ENCODE peak calls at places on chromosomes 12 and 14, in eight cellular contexts. B is H9, G is small intestine, T is cardiac muscle cell, L is IMR-90, N is pancreas, A is endothelial cell of umbilical vein, W is thoracic aorta. X is an unnamed sample. For H3K27me3, H3K4me1 and H3K9me3, the result is how much of the 10 kb centered on the place peaks cover.

GRCh38 chr14:24337824-24338175 is 2.0 kb downstream of the RIPK3 start:
- DNase-seq in B (no peak), G (no peak), T (no peak), L (no peak), N (no peak), A (no peak), W (no peak), X (no peak)

GRCh38 chr12:77070382-77071294 is 5.3 kb upstream of the E2F7 start:
- DNase-seq in B (no peak), G (no peak), T (no peak), L (no peak), N (no peak), A (no peak), W (no peak), X (no peak)

GRCh38 chr14:102699416-102700110 is 77.7 kb upstream of the TRAF3 start:
- DNase-seq in B (no peak), G (no peak), T (no peak), L (peak), N (no peak), A (peak), W (no peak), X (no peak)

GRCh38 chr12:73947627-73948026 is 590.0 kb upstream of the ATXN7L3B start:
- DNase-seq in B (no peak), G (no peak), T (no peak), L (no peak), N (no peak), A (no peak), W (no peak), X (no peak)

GRCh38 chr14:80792756-80793155 is 148.8 kb downstream of the CEP128 start:
- DNase-seq in B (no peak), G (no peak), T (no peak), L (no peak), N (no peak), A (no peak), W (no peak), X (no peak)

GRCh38 chr14:99691111-99691885 is 7.2 kb downstream of the CYP46A1 start:
- DNase-seq in B (no peak), G (no peak), T (no peak), L (no peak), N (no peak), A (no peak), W (no peak), X (no peak)

GRCh38 chr12:52655251-52655650 is 3.2 kb upstream of the KRT2 start:
- DNase-seq in B (no peak), G (no peak), T (no peak), L (no peak), N (no peak), A (no peak), W (no peak), X (no peak)

GRCh38 chr12:56933826-56934625 is at the start of gene SDR9C7:
- DNase-seq in B (peak), G (no peak), T (no peak), L (no peak), N (no peak), A (no peak), W (no peak), X (no peak)

GRCh38 chr12:89389755-89390661 is 37.7 kb upstream of the DUSP6 start:
- DNase-seq in B (no peak), G (peak), T (peak), L (peak), N (no peak), A (peak), W (no peak), X (no peak)

GRCh38 chr12:31234955-31235867 is 90.7 kb downstream of the SINHCAF start:
- DNase-seq in B (peak), G (peak), T (peak), L (peak), N (peak), A (peak), W (no peak), X (no peak)

GRCh38 chr12:43345023-43345422 is 207.0 kb downstream of the ADAMTS20 start:
- DNase-seq in B (no peak), G (no peak), T (no peak), L (no peak), N (no peak), A (no peak), W (no peak), X (no peak)

GRCh38 chr14:58907803-58908202 is 270.0 kb downstream of the DACT1 start:
- DNase-seq in B (no peak), G (no peak), T (no peak), L (peak), N (no peak), A (no peak), W (no peak), X (no peak)

GRCh38 chr12:51132693-51133092 is 40.2 kb downstream of the TFCP2 start:
- DNase-seq in B (no peak), G (no peak), T (peak), L (peak), N (no peak), A (no peak), W (no peak), X (no peak)

GRCh38 chr12:23893611-23894010 is 55.9 kb downstream of the SOX5 start:
- DNase-seq in B (no peak), G (no peak), T (peak), L (no peak), N (no peak), A (no peak), W (no peak), X (no peak)

GRCh38 chr14:38116895-38117294 is 90.8 kb upstream of the SSTR1 start:
- DNase-seq in B (no peak), G (no peak), T (no peak), L (no peak), N (no peak), A (no peak), W (no peak), X (no peak)

GRCh38 chr12:3363608-3364007 is 127.4 kb upstream of the PRMT8 start:
- DNase-seq in B (peak), G (no peak), T (no peak), L (no peak), N (no peak), A (no peak), W (no peak), X (no peak)

GRCh38 chr12:97716356-97716755 is 253.8 kb downstream of the RMST start:
- DNase-seq in B (peak), G (no peak), T (peak), L (no peak), N (no peak), A (no peak), W (no peak), X (no peak)

GRCh38 chr12:67193705-67194104 is 75.5 kb upstream of the CAND1 start:
- DNase-seq in B (peak), G (no peak), T (peak), L (peak), N (no peak), A (peak), W (no peak), X (no peak)

GRCh38 chr12:18239561-18239960 is 21.8 kb upstream of the PIK3C2G start:
- DNase-seq in B (no peak), G (no peak), T (no peak), L (no peak), N (no peak), A (no peak), W (no peak), X (no peak)

GRCh38 chr12:13022737-13023370 is 21.3 kb upstream of the FAM234B start:
- DNase-seq in B (no peak), G (peak), T (peak), L (peak), N (no peak), A (no peak), W (no peak), X (no peak)

GRCh38 chr14:24829862-24830261 is 195.9 kb upstream of the GZMB start:
- DNase-seq in B (no peak), G (peak), T (no peak), L (no peak), N (no peak), A (no peak), W (no peak), X (no peak)

GRCh38 chr14:29310757-29311156 is 544.2 kb downstream of the FOXG1 start:
- DNase-seq in B (no peak), G (no peak), T (peak), L (peak), N (no peak), A (peak), W (no peak), X (no peak)

GRCh38 chr14:67526676-67527459 is 6.2 kb upstream of the PLEKHH1 start:
- DNase-seq in B (peak), G (peak), T (peak), L (peak), N (peak), A (peak), W (no peak), X (peak)

GRCh38 chr12:71128191-71128590 is 29.6 kb downstream of the TSPAN8 start:
- DNase-seq in B (no peak), G (no peak), T (peak), L (no peak), N (no peak), A (no peak), W (no peak), X (no peak)

GRCh38 chr14:71319646-71320045 is 412.4 kb downstream of the PCNX1 start:
- DNase-seq in B (no peak), G (peak), T (peak), L (peak), N (peak), A (no peak), W (no peak), X (no peak)

GRCh38 chr12:65962921-65963883 is 138.9 kb downstream of the HMGA2 start:
- DNase-seq in B (peak), G (peak), T (peak), L (no peak), N (no peak), A (peak), W (no peak), X (no peak)

GRCh38 chr14:95156153-95156764 is 1.1 kb downstream of the DICER1 start:
- DNase-seq in B (no peak), G (peak), T (peak), L (peak), N (no peak), A (peak), W (no peak), X (no peak)

GRCh38 chr14:73238941-73239340 is 1.6 kb downstream of the PAPLN start:
- DNase-seq in B (no peak), G (no peak), T (no peak), L (no peak), N (no peak), A (no peak), W (no peak), X (no peak)

GRCh38 chr12:6469609-6470374 is 685 bp downstream of the VAMP1 start:
- DNase-seq in B (no peak), G (no peak), T (no peak), L (no peak), N (no peak), A (no peak), W (no peak), X (no peak)

GRCh38 chr14:52078721-52079120 is 9.9 kb upstream of the NID2 start:
- DNase-seq in B (no peak), G (no peak), T (no peak), L (no peak), N (no peak), A (no peak), W (no peak), X (no peak)

GRCh38 chr12:109581856-109582255 is 8.3 kb downstream of the MVK start:
- DNase-seq in B (no peak), G (no peak), T (peak), L (peak), N (no peak), A (no peak), W (no peak), X (no peak)

GRCh38 chr12:32273063-32273521 is 126.3 kb upstream of the FGD4 start:
- DNase-seq in B (no peak), G (no peak), T (no peak), L (peak), N (no peak), A (no peak), W (no peak), X (no peak)

GRCh38 chr12:27711312-27711682 is 665 bp downstream of the MRPS35 start:
- DNase-seq in B (no peak), G (peak), T (no peak), L (no peak), N (no peak), A (no peak), W (no peak), X (no peak)

GRCh38 chr12:26113194-26113654 is 11.6 kb downstream of the BHLHE41 start:
- DNase-seq in B (no peak), G (peak), T (no peak), L (no peak), N (peak), A (no peak), W (no peak), X (no peak)

GRCh38 chr12:14278294-14278953 is 87.1 kb upstream of the ATF7IP start:
- DNase-seq in B (no peak), G (no peak), T (no peak), L (no peak), N (no peak), A (no peak), W (no peak), X (no peak)

DNA sequence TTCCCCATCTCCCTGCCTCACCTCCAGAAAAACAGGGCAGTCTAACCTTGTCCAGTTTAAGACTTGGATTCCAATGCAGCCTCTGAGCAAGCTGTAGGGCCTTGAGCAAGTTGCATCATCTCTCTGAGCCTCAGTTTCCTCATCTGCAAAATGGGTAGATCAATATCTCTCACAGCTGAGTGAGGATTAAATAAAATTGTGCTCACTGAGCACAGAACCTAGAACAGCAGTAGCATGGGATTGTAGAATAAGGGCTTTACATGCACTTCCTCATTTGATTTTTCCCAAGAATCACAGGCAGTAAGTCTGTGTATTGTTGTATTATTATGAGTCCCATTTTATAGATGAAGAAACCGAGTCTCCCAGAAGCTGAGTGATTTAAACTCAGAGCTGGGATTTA is 2.0 kb downstream of the DTX1 start:
- DNase-seq in B (no peak), G (no peak), T (no peak), L (no peak), N (no peak), A (no peak), W (no peak), X (no peak)
- H3K27me3 ChIP-seq in B (under half), G (under half), T (half or more), L (under half), N (under half), A (under half), W (under half), X (under half)

DNA sequence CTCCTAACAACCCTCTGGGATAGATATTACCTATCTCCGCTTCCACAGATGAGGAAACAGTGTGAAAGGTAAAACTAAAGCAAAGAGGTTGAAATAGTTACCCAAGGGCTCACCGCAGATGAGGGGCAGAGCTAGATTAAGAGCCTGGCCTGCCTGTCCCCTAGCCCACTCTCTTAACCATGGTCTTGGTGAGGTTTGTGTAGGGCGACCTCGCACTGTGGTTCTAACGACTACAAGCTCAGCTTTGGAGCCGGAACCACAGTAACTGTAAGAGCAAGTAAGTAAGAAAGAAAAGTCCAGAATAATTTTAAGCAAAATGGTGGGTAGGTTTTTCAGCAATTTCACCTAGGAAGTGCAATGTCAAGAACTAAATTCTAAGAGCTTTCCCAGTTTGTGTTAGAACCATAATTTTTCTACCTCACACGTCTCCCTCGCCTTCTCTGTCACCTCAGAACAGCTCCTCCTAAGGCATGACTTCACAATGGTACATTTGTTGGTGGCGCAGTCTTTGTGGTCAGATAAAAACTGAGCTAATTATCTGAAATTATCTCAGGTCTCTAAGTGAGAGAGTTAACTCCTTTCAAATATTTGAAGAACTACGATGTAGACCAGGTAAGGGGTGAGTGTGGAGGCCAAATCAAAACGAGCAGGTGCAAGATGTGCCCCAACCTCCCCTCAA is 64.8 kb downstream of the DAD1 start:
- DNase-seq in B (no peak), G (peak), T (no peak), L (no peak), N (no peak), A (no peak), W (no peak), X (no peak)
- H3K4me1 ChIP-seq in B (under half), G (under half), T (under half), L (under half), N (under half), A (under half), W (under half), X (half or more)

GRCh38 chr12:123772074-123772473 is 10.0 kb downstream of the DNAH10 start:
- DNase-seq in B (no peak), G (no peak), T (no peak), L (no peak), N (no peak), A (no peak), W (no peak), X (no peak)

GRCh38 chr12:123764109-123764508 is 2.0 kb downstream of the DNAH10 start:
- DNase-seq in B (no peak), G (peak), T (no peak), L (no peak), N (no peak), A (no peak), W (no peak), X (no peak)

GRCh38 chr12:123765504-123766035 is 3.5 kb downstream of the DNAH10 start:
- DNase-seq in B (no peak), G (no peak), T (no peak), L (no peak), N (no peak), A (no peak), W (no peak), X (no peak)

GRCh38 chr12:123771261-123771660 is 9.2 kb downstream of the DNAH10 start:
- DNase-seq in B (no peak), G (no peak), T (no peak), L (no peak), N (no peak), A (no peak), W (no peak), X (no peak)

GRCh38 chr12:123767613-123768012 is 5.5 kb downstream of the DNAH10 start:
- DNase-seq in B (no peak), G (no peak), T (no peak), L (no peak), N (no peak), A (no peak), W (no peak), X (no peak)
- H3K9me3 ChIP-seq in B (under half), G (under half), T (under half), L (under half), N (under half), A (under half), W (under half), X (under half)

GRCh38 chr14:69853774-69854173 is 25.4 kb upstream of the SMOC1 start:
- DNase-seq in B (no peak), G (no peak), T (no peak), L (no peak), N (no peak), A (no peak), W (no peak), X (no peak)
- H3K27me3 ChIP-seq in B (under half), G (under half), T (under half), L (under half), N (under half), A (under half), W (under half), X (under half)